ENCODE peak calls at places on chromosomes 3 and 15, in nine cellular contexts. O, V, L, C, B, Q, T, I and R are unnamed samples.

GRCh38 chr3:63662500-63662899 is 10.0 kb downstream of the SNTN start:
- DNase-seq in O (peak), V (no peak), L (peak), C (peak), B (no peak), Q (no peak), T (no peak), I (no peak), R (no peak)

GRCh38 chr3:43394071-43394501 is 107.7 kb downstream of the SNRK start:
- DNase-seq in O (no peak), V (peak), L (no peak), C (no peak), B (no peak), Q (no peak), T (no peak), I (no peak), R (peak)

GRCh38 chr3:166123576-166123975 is 286.4 kb upstream of the BCHE start:
- DNase-seq in O (no peak), V (no peak), L (no peak), C (no peak), B (no peak), Q (no peak), T (no peak), I (no peak), R (no peak)

GRCh38 chr3:50658416-50658815 is 16.3 kb upstream of the DOCK3 start:
- DNase-seq in O (no peak), V (no peak), L (no peak), C (no peak), B (no peak), Q (no peak), T (no peak), I (no peak), R (no peak)

GRCh38 chr3:179840985-179841384 is 188.1 kb downstream of the USP13 start:
- DNase-seq in O (no peak), V (no peak), L (no peak), C (no peak), B (no peak), Q (no peak), T (no peak), I (no peak), R (peak)

GRCh38 chr15:50687302-50687902 is 805 bp upstream of the TRPM7 start:
- DNase-seq in O (peak), V (no peak), L (no peak), C (no peak), B (no peak), Q (no peak), T (no peak), I (no peak), R (no peak)

GRCh38 chr15:99447497-99448371 is 118.0 kb upstream of the MEF2A start:
- DNase-seq in O (no peak), V (peak), L (no peak), C (peak), B (peak), Q (no peak), T (no peak), I (peak), R (peak)

GRCh38 chr15:86915811-86916331 is 836.2 kb downstream of the AGBL1 start:
- DNase-seq in O (peak), V (no peak), L (peak), C (peak), B (no peak), Q (peak), T (no peak), I (peak), R (peak)

GRCh38 chr15:69869881-69870465 is 227.7 kb downstream of the TLE3 start:
- DNase-seq in O (no peak), V (no peak), L (no peak), C (no peak), B (no peak), Q (no peak), T (no peak), I (no peak), R (no peak)

GRCh38 chr15:25372298-25372697 is 66.5 kb downstream of the UBE3A start:
- DNase-seq in O (no peak), V (peak), L (no peak), C (no peak), B (no peak), Q (no peak), T (no peak), I (no peak), R (peak)

GRCh38 chr3:48598323-48599076 is 3.4 kb upstream of the COL7A1 start:
- DNase-seq in O (peak), V (no peak), L (no peak), C (no peak), B (peak), Q (no peak), T (peak), I (no peak), R (peak)

GRCh38 chr3:153209596-153209995 is 47.6 kb downstream of the RAP2B start:
- DNase-seq in O (peak), V (peak), L (no peak), C (peak), B (peak), Q (no peak), T (no peak), I (no peak), R (peak)

GRCh38 chr15:40112789-40113188 is 4.1 kb upstream of the BMF start:
- DNase-seq in O (no peak), V (no peak), L (no peak), C (no peak), B (no peak), Q (no peak), T (no peak), I (no peak), R (no peak)

GRCh38 chr3:56799251-56799882 is 2.4 kb downstream of the ARHGEF3 start:
- DNase-seq in O (no peak), V (peak), L (peak), C (peak), B (no peak), Q (no peak), T (no peak), I (peak), R (peak)

GRCh38 chr3:13308406-13308805 is 111.7 kb downstream of the NUP210 start:
- DNase-seq in O (peak), V (no peak), L (peak), C (peak), B (no peak), Q (peak), T (no peak), I (peak), R (peak)

GRCh38 chr15:82709081-82709420 is 624 bp downstream of the AP3B2 start:
- DNase-seq in O (peak), V (no peak), L (no peak), C (no peak), B (no peak), Q (peak), T (no peak), I (no peak), R (peak)

GRCh38 chr3:30299674-30300423 is 306.6 kb upstream of the TGFBR2 start:
- DNase-seq in O (no peak), V (no peak), L (peak), C (no peak), B (no peak), Q (no peak), T (no peak), I (no peak), R (peak)

GRCh38 chr3:194281306-194281705 is 69.8 kb downstream of the CPN2 start:
- DNase-seq in O (no peak), V (no peak), L (no peak), C (no peak), B (no peak), Q (no peak), T (no peak), I (no peak), R (no peak)

GRCh38 chr15:58830556-58830955 is 59.5 kb downstream of the MINDY2 start:
- DNase-seq in O (no peak), V (no peak), L (peak), C (no peak), B (no peak), Q (no peak), T (no peak), I (no peak), R (peak)

GRCh38 chr3:100703865-100704264 is 5.4 kb upstream of the TFG start:
- DNase-seq in O (no peak), V (no peak), L (no peak), C (no peak), B (no peak), Q (no peak), T (no peak), I (no peak), R (no peak)

GRCh38 chr3:50242778-50243551 is 7.0 kb downstream of the GNAI2 start:
- DNase-seq in O (no peak), V (peak), L (no peak), C (peak), B (peak), Q (no peak), T (no peak), I (no peak), R (peak)

GRCh38 chr3:150800722-150801121 is 37.8 kb upstream of the SIAH2 start:
- DNase-seq in O (no peak), V (no peak), L (no peak), C (no peak), B (no peak), Q (no peak), T (no peak), I (no peak), R (no peak)

GRCh38 chr15:89749951-89750559 is 994 bp downstream of the MESP1 start:
- DNase-seq in O (no peak), V (peak), L (no peak), C (no peak), B (no peak), Q (peak), T (no peak), I (no peak), R (no peak)

GRCh38 chr3:189588061-189588817 is 43.0 kb upstream of the TP63 start:
- DNase-seq in O (no peak), V (no peak), L (no peak), C (no peak), B (no peak), Q (no peak), T (no peak), I (no peak), R (peak)
- H3K4me3 ChIP-seq in O (no peak), V (no peak), L (no peak), C (no peak), B (no peak), Q (no peak), T (no peak), I (no peak), R (no peak)

GRCh38 chr3:196142674-196142988 is 60.7 kb upstream of the TFRC start:
- DNase-seq in O (no peak), V (no peak), L (no peak), C (no peak), B (no peak), Q (no peak), T (no peak), I (no peak), R (no peak)

GRCh38 chr3:196144383-196145105 is 62.7 kb upstream of the TFRC start:
- DNase-seq in O (no peak), V (no peak), L (no peak), C (no peak), B (peak), Q (no peak), T (no peak), I (no peak), R (peak)

GRCh38 chr3:196145420-196146262 is 63.8 kb upstream of the TFRC start:
- DNase-seq in O (no peak), V (no peak), L (no peak), C (no peak), B (peak), Q (no peak), T (no peak), I (no peak), R (no peak)

GRCh38 chr3:196141866-196142673 is 60.2 kb upstream of the TFRC start:
- DNase-seq in O (no peak), V (no peak), L (no peak), C (no peak), B (peak), Q (no peak), T (peak), I (no peak), R (no peak)

GRCh38 chr3:196143708-196144382 is 62.0 kb upstream of the TFRC start:
- DNase-seq in O (no peak), V (no peak), L (no peak), C (no peak), B (peak), Q (no peak), T (no peak), I (peak), R (no peak)
- H3K4me3 ChIP-seq in O (no peak), V (no peak), L (no peak), C (no peak), B (no peak), Q (no peak), T (no peak), I (peak), R (no peak)

GRCh38 chr3:120090422-120090821 is 3.8 kb downstream of the GSK3B start:
- DNase-seq in O (no peak), V (peak), L (no peak), C (no peak), B (no peak), Q (no peak), T (no peak), I (no peak), R (no peak)
- H3K4me3 ChIP-seq in O (peak), V (no peak), L (peak), C (no peak), B (peak), Q (peak), T (peak), I (peak), R (peak)

GRCh38 chr3:67082533-67083024 is 84.5 kb downstream of the KBTBD8 start:
- DNase-seq in O (no peak), V (no peak), L (no peak), C (no peak), B (no peak), Q (no peak), T (no peak), I (no peak), R (no peak)
- H3K4me3 ChIP-seq in O (no peak), V (no peak), L (no peak), C (no peak), B (no peak), Q (no peak), T (no peak), I (no peak), R (no peak)

GRCh38 chr15:88625943-88626741 is 5.0 kb downstream of the AEN start:
- DNase-seq in O (no peak), V (no peak), L (no peak), C (peak), B (no peak), Q (no peak), T (no peak), I (no peak), R (no peak)
- H3K4me3 ChIP-seq in O (no peak), V (no peak), L (no peak), C (no peak), B (no peak), Q (no peak), T (no peak), I (no peak), R (no peak)